ENCODE peak calls at places on chromosomes 12 and 14, in eight cellular contexts. K is GF-D8, P is mucosa of descending colon, G is OCI-LY7, R is omental fat pad, F is HCT116, L is neural progenitor cell, H is LoVo. I is an unnamed sample.

GRCh38 chr12:53221203-53222076 is 10.6 kb downstream of the RARG start:
- DNase-seq in K (no peak), P (peak), G (peak), R (no peak), F (no peak), L (peak), H (peak), I (peak)

GRCh38 chr12:97093187-97093683 is 186.2 kb downstream of the NEDD1 start:
- DNase-seq in K (no peak), P (no peak), G (no peak), R (no peak), F (no peak), L (no peak), H (no peak), I (no peak)

GRCh38 chr12:110117948-110118685 is 6.0 kb upstream of the IFT81 start:
- DNase-seq in K (no peak), P (no peak), G (no peak), R (no peak), F (no peak), L (no peak), H (no peak), I (no peak)

GRCh38 chr12:13195848-13196301 is 651 bp upstream of the EMP1 start:
- DNase-seq in K (no peak), P (peak), G (no peak), R (no peak), F (no peak), L (no peak), H (peak), I (no peak)

GRCh38 chr14:85532981-85533820 is 3.3 kb downstream of the FLRT2 start:
- DNase-seq in K (no peak), P (peak), G (no peak), R (no peak), F (no peak), L (peak), H (no peak), I (peak)

GRCh38 chr14:66624319-66624937 is 116.5 kb downstream of the GPHN start:
- DNase-seq in K (no peak), P (peak), G (peak), R (no peak), F (peak), L (peak), H (peak), I (peak)

GRCh38 chr12:3200779-3201738 is 123.9 kb downstream of the TSPAN9 start:
- DNase-seq in K (no peak), P (no peak), G (no peak), R (no peak), F (no peak), L (peak), H (no peak), I (no peak)

GRCh38 chr12:45305904-45306303 is 90.0 kb downstream of the ANO6 start:
- DNase-seq in K (no peak), P (no peak), G (no peak), R (no peak), F (no peak), L (no peak), H (no peak), I (no peak)

GRCh38 chr14:21711360-21711961 is 37.8 kb upstream of the OR4E1 start:
- DNase-seq in K (no peak), P (peak), G (peak), R (no peak), F (peak), L (peak), H (peak), I (peak)

GRCh38 chr14:65297744-65298143 is 114.8 kb upstream of the FUT8 start:
- DNase-seq in K (no peak), P (peak), G (no peak), R (no peak), F (no peak), L (no peak), H (peak), I (no peak)

GRCh38 chr12:19220861-19221466 is 91.4 kb downstream of the PLEKHA5 start:
- DNase-seq in K (no peak), P (no peak), G (no peak), R (no peak), F (no peak), L (no peak), H (no peak), I (no peak)

GRCh38 chr12:84766375-84766774 is 146.2 kb downstream of the SLC6A15 start:
- DNase-seq in K (no peak), P (no peak), G (no peak), R (no peak), F (no peak), L (no peak), H (no peak), I (no peak)

GRCh38 chr12:124428136-124428791 is 133.4 kb downstream of the RFLNA start:
- DNase-seq in K (no peak), P (peak), G (no peak), R (no peak), F (no peak), L (no peak), H (no peak), I (no peak)

GRCh38 chr12:4118017-4118510 is 155.5 kb upstream of the CCND2 start:
- DNase-seq in K (peak), P (peak), G (peak), R (no peak), F (no peak), L (no peak), H (no peak), I (no peak)

GRCh38 chr14:36580856-36581831 is 1.3 kb downstream of the NKX2-8 start:
- DNase-seq in K (no peak), P (peak), G (no peak), R (no peak), F (no peak), L (peak), H (no peak), I (peak)

GRCh38 chr14:39247256-39247655 is 13.5 kb downstream of the MIA2 start:
- DNase-seq in K (no peak), P (no peak), G (no peak), R (no peak), F (no peak), L (no peak), H (no peak), I (no peak)

GRCh38 chr12:47079894-47080724 is at the start of gene AMIGO2:
- DNase-seq in K (no peak), P (peak), G (no peak), R (peak), F (no peak), L (peak), H (peak), I (peak)

GRCh38 chr12:14841761-14842160 is 1.6 kb downstream of the ART4 start:
- DNase-seq in K (no peak), P (no peak), G (no peak), R (no peak), F (no peak), L (no peak), H (peak), I (peak)

GRCh38 chr12:90989617-90990232 is 15.0 kb downstream of the EPYC start:
- DNase-seq in K (no peak), P (no peak), G (no peak), R (no peak), F (no peak), L (no peak), H (no peak), I (no peak)

GRCh38 chr12:47721431-47721973 is 3.8 kb downstream of the ENDOU start:
- DNase-seq in K (no peak), P (no peak), G (no peak), R (no peak), F (no peak), L (no peak), H (no peak), I (no peak)

GRCh38 chr12:69994593-69995222 is 169.7 kb downstream of the MYRFL start:
- DNase-seq in K (no peak), P (peak), G (no peak), R (no peak), F (no peak), L (no peak), H (peak), I (no peak)

GRCh38 chr14:43031598-43031997 is 1424.9 kb downstream of the LRFN5 start:
- DNase-seq in K (no peak), P (no peak), G (no peak), R (no peak), F (no peak), L (no peak), H (peak), I (peak)

GRCh38 chr12:2307550-2307949 is 254.8 kb downstream of the CACNA1C start:
- DNase-seq in K (no peak), P (no peak), G (no peak), R (no peak), F (no peak), L (no peak), H (no peak), I (no peak)

GRCh38 chr14:59869381-59870255 is 958 bp downstream of the RTN1 start:
- DNase-seq in K (no peak), P (no peak), G (no peak), R (no peak), F (no peak), L (peak), H (no peak), I (no peak)

GRCh38 chr12:115303751-115304309 is 619.9 kb upstream of the TBX3 start:
- DNase-seq in K (no peak), P (no peak), G (no peak), R (no peak), F (no peak), L (no peak), H (no peak), I (no peak)

GRCh38 chr12:15037091-15037723 is 64.4 kb downstream of the PDE6H start:
- DNase-seq in K (no peak), P (no peak), G (no peak), R (no peak), F (no peak), L (no peak), H (no peak), I (no peak)

GRCh38 chr14:32370720-32371119 is 41.6 kb downstream of the AKAP6 start:
- DNase-seq in K (no peak), P (no peak), G (no peak), R (no peak), F (peak), L (no peak), H (peak), I (peak)

GRCh38 chr12:106112094-106112822 is 26.5 kb downstream of the NUAK1 start:
- DNase-seq in K (no peak), P (no peak), G (no peak), R (no peak), F (no peak), L (no peak), H (no peak), I (no peak)

GRCh38 chr12:108685469-108686247 is 45.7 kb downstream of the CORO1C start:
- DNase-seq in K (no peak), P (no peak), G (no peak), R (no peak), F (no peak), L (no peak), H (no peak), I (no peak)

GRCh38 chr12:25276199-25276937 is 25.6 kb upstream of the KRAS start:
- DNase-seq in K (no peak), P (peak), G (no peak), R (no peak), F (peak), L (no peak), H (peak), I (peak)

GRCh38 chr14:100384819-100385813 is 62.0 kb downstream of the SLC25A47 start:
- DNase-seq in K (no peak), P (no peak), G (peak), R (no peak), F (peak), L (peak), H (peak), I (peak)

GRCh38 chr12:19129121-19129485 is 430 bp upstream of the PLEKHA5 start:
- DNase-seq in K (no peak), P (no peak), G (no peak), R (no peak), F (peak), L (no peak), H (no peak), I (peak)

I was measured in Caki2.